ENCODE peak calls at places on chromosomes 12 and 14, in nine cellular contexts. X is glutamatergic neuron, R is GM03348, P is T-helper 2 cell, A is cardiac muscle cell, N is H7, C is GM19239, J is DMS79 treated with DMSO at 0.1 percent for 48 hours, S is GM12892. W is an unnamed sample.

GRCh38 chr14:80624581-80624980 is 317.0 kb downstream of the CEP128 start:
- DNase-seq in X (no peak), R (no peak), P (no peak), A (no peak), N (no peak), C (no peak), J (no peak), S (no peak), W (no peak)

GRCh38 chr14:104186575-104186974 is 48.2 kb downstream of the KIF26A start:
- DNase-seq in X (no peak), R (no peak), P (no peak), A (no peak), N (peak), C (no peak), J (no peak), S (no peak), W (no peak)

GRCh38 chr12:116551952-116552749 is 7.0 kb upstream of the MAP1LC3B2 start:
- DNase-seq in X (no peak), R (peak), P (no peak), A (peak), N (no peak), C (no peak), J (no peak), S (no peak), W (no peak)

GRCh38 chr12:71726548-71726947 is 28.1 kb upstream of the RAB21 start:
- DNase-seq in X (no peak), R (no peak), P (no peak), A (no peak), N (no peak), C (no peak), J (no peak), S (no peak), W (no peak)

GRCh38 chr14:94041551-94042346 is 15.6 kb downstream of the OTUB2 start:
- DNase-seq in X (no peak), R (peak), P (no peak), A (peak), N (no peak), C (no peak), J (no peak), S (no peak), W (no peak)

GRCh38 chr14:57747036-57747435 is 118.9 kb downstream of the SLC35F4 start:
- DNase-seq in X (no peak), R (no peak), P (no peak), A (peak), N (no peak), C (no peak), J (peak), S (no peak), W (no peak)

GRCh38 chr12:64029013-64029857 is 184.7 kb downstream of the SRGAP1 start:
- DNase-seq in X (no peak), R (peak), P (no peak), A (peak), N (no peak), C (no peak), J (no peak), S (no peak), W (no peak)

GRCh38 chr12:49565119-49565955 is 2.6 kb downstream of the MCRS1 start:
- DNase-seq in X (no peak), R (no peak), P (no peak), A (no peak), N (peak), C (no peak), J (no peak), S (no peak), W (no peak)

GRCh38 chr12:130073721-130074120 is 88.5 kb upstream of the FZD10 start:
- DNase-seq in X (no peak), R (no peak), P (no peak), A (no peak), N (no peak), C (no peak), J (no peak), S (no peak), W (no peak)